ENCODE peak calls at places on chromosome 6, in nine cellular contexts. K, E, U, J, X, T, S, F and P are unnamed samples.

GRCh38 chr6:75546401-75546800 is 52.8 kb upstream of the FILIP1 start:
- DNase-seq in F (no peak), J (no peak), X (peak), U (no peak), K (no peak), T (no peak), S (no peak), E (no peak), P (no peak)

GRCh38 chr6:36605102-36605501 is 10.9 kb downstream of the SRSF3 start:
- DNase-seq in U (no peak), T (no peak), J (no peak), E (no peak), S (no peak), K (no peak), F (no peak), X (no peak), P (no peak)

GRCh38 chr6:160520043-160520904 is 143.8 kb downstream of the LPA start:
- DNase-seq in K (peak), E (peak), S (peak), F (peak), T (peak), U (peak), J (peak), X (peak), P (no peak)

GRCh38 chr6:26249959-26250805 is 114.8 kb upstream of the BTN3A2 start:
- DNase-seq in S (peak), E (peak), U (peak), F (peak), X (peak), K (no peak), J (peak), T (peak), P (peak)

GRCh38 chr6:139147628-139148027 is 12.7 kb downstream of the HECA start:
- DNase-seq in K (no peak), S (no peak), X (no peak), T (no peak), E (no peak), F (no peak), J (no peak), U (no peak), P (no peak)

GRCh38 chr6:19997104-19997503 is 159.9 kb downstream of the ID4 start:
- DNase-seq in E (no peak), U (no peak), X (no peak), J (no peak), F (no peak), T (no peak), S (no peak), K (no peak), P (no peak)

GRCh38 chr6:46390153-46390876 is 100.9 kb downstream of the RCAN2 start:
- DNase-seq in X (no peak), F (no peak), T (no peak), U (no peak), E (no peak), J (no peak), K (peak), S (no peak), P (no peak)

GRCh38 chr6:63716169-63716568 is 80.6 kb downstream of the PHF3 start:
- DNase-seq in F (no peak), T (no peak), E (no peak), K (no peak), X (no peak), S (no peak), U (no peak), J (no peak), P (no peak)

GRCh38 chr6:144809969-144810368 is 524.8 kb downstream of the UTRN start:
- DNase-seq in T (no peak), K (no peak), S (no peak), J (no peak), E (no peak), X (no peak), F (no peak), U (no peak), P (no peak)

GRCh38 chr6:31559958-31560696 is 12.0 kb upstream of the LTA start:
- DNase-seq in K (peak), T (peak), U (no peak), S (no peak), J (peak), E (peak), F (peak), X (peak), P (no peak)